ENCODE peak calls at places on chromosome 12, in five cellular contexts. One of them, this sample, is unnamed.
A peak's percentile ranks its signal among the peaks of the same experiment; 100 is the strongest.

GRCh38 chr12:42706331-42706730 is 116.8 kb upstream of the PRICKLE1 start:
- DNase-seq in heart right ventricle: no peak
- DNase-seq in transverse colon: no peak
- DNase-seq in A549: no peak
- DNase-seq in right atrium auricular region: no peak
- DNase-seq in this sample: no peak

GRCh38 chr12:121279507-121279915 is 17.0 kb downstream of the CAMKK2 start:
- DNase-seq in heart right ventricle: peak; percentile 53
- DNase-seq in transverse colon: peak; percentile 23
- DNase-seq in A549: no peak
- DNase-seq in right atrium auricular region: no peak
- DNase-seq in this sample: peak; percentile 43

GRCh38 chr12:103799504-103800251 is 41.4 kb downstream of the NT5DC3 start:
- DNase-seq in heart right ventricle: no peak
- DNase-seq in transverse colon: peak; percentile 20
- DNase-seq in A549: peak; percentile 70
- DNase-seq in right atrium auricular region: no peak
- DNase-seq in this sample: no peak

GRCh38 chr12:94098466-94098865 is 49.9 kb upstream of the PLXNC1 start:
- DNase-seq in heart right ventricle: no peak
- DNase-seq in transverse colon: no peak
- DNase-seq in A549: no peak
- DNase-seq in right atrium auricular region: no peak
- DNase-seq in this sample: no peak

GRCh38 chr12:42611571-42612257 is 22.2 kb upstream of the PRICKLE1 start:
- DNase-seq in heart right ventricle: no peak
- DNase-seq in transverse colon: no peak
- DNase-seq in A549: no peak
- DNase-seq in right atrium auricular region: no peak
- DNase-seq in this sample: no peak

GRCh38 chr12:32365473-32366064 is 33.8 kb upstream of the FGD4 start:
- DNase-seq in heart right ventricle: peak; percentile 57
- DNase-seq in transverse colon: peak; percentile 60
- DNase-seq in A549: peak; percentile 81
- DNase-seq in right atrium auricular region: no peak
- DNase-seq in this sample: peak; percentile 63

GRCh38 chr12:2752676-2753371 is 41.9 kb upstream of the FKBP4 start:
- DNase-seq in heart right ventricle: peak; percentile 82
- DNase-seq in transverse colon: peak; percentile 74
- DNase-seq in A549: peak; percentile 49
- DNase-seq in right atrium auricular region: peak; percentile 56
- DNase-seq in this sample: peak; percentile 19

GRCh38 chr12:92496790-92497189 is 206.0 kb upstream of the PLEKHG7 start:
- DNase-seq in heart right ventricle: no peak
- DNase-seq in transverse colon: no peak
- DNase-seq in A549: no peak
- DNase-seq in right atrium auricular region: no peak
- DNase-seq in this sample: no peak

GRCh38 chr12:5520037-5520436 is 88.1 kb downstream of the NTF3 start:
- DNase-seq in heart right ventricle: no peak
- DNase-seq in transverse colon: no peak
- DNase-seq in A549: no peak
- DNase-seq in right atrium auricular region: no peak
- DNase-seq in this sample: no peak

GRCh38 chr12:100229876-100230275 is 29.3 kb downstream of the ACTR6 start:
- DNase-seq in heart right ventricle: no peak
- DNase-seq in transverse colon: no peak
- DNase-seq in A549: no peak
- DNase-seq in right atrium auricular region: no peak
- DNase-seq in this sample: no peak

GRCh38 chr12:84034891-84035290 is 877.7 kb downstream of the SLC6A15 start:
- DNase-seq in heart right ventricle: no peak
- DNase-seq in transverse colon: no peak
- DNase-seq in A549: no peak
- DNase-seq in right atrium auricular region: no peak
- DNase-seq in this sample: no peak

GRCh38 chr12:62468935-62469334 is 2.3 kb downstream of the MON2 start:
- DNase-seq in heart right ventricle: no peak
- DNase-seq in transverse colon: no peak
- DNase-seq in A549: no peak
- DNase-seq in right atrium auricular region: no peak
- DNase-seq in this sample: no peak

GRCh38 chr12:98618952-98619351 is 25.5 kb downstream of the SLC25A3 start:
- DNase-seq in heart right ventricle: no peak
- DNase-seq in transverse colon: no peak
- DNase-seq in A549: no peak
- DNase-seq in right atrium auricular region: no peak
- DNase-seq in this sample: no peak

GRCh38 chr12:2168808-2169207 is 116.0 kb downstream of the CACNA1C start:
- DNase-seq in heart right ventricle: no peak
- DNase-seq in transverse colon: peak; percentile 84
- DNase-seq in A549: peak; percentile 42
- DNase-seq in right atrium auricular region: no peak
- DNase-seq in this sample: no peak

GRCh38 chr12:74539765-74540526 is 2.3 kb downstream of the ATXN7L3B start:
- DNase-seq in heart right ventricle: no peak
- DNase-seq in transverse colon: no peak
- DNase-seq in A549: no peak
- DNase-seq in right atrium auricular region: no peak
- DNase-seq in this sample: no peak

GRCh38 chr12:116324684-116325664 is 47.5 kb upstream of the MED13L start:
- DNase-seq in heart right ventricle: no peak
- DNase-seq in transverse colon: no peak
- DNase-seq in A549: no peak
- DNase-seq in right atrium auricular region: no peak
- DNase-seq in this sample: no peak

GRCh38 chr12:129589503-129589902 is 314.3 kb downstream of the TMEM132D start:
- DNase-seq in heart right ventricle: no peak
- DNase-seq in transverse colon: no peak
- DNase-seq in A549: no peak
- DNase-seq in right atrium auricular region: no peak
- DNase-seq in this sample: no peak

GRCh38 chr12:46964496-46965098 is 114.8 kb upstream of the PCED1B start:
- DNase-seq in heart right ventricle: no peak
- DNase-seq in transverse colon: no peak
- DNase-seq in A549: peak; percentile 18
- DNase-seq in right atrium auricular region: no peak
- DNase-seq in this sample: no peak

GRCh38 chr12:48216785-48217184 is 13.7 kb upstream of the OR10AD1 start:
- DNase-seq in heart right ventricle: no peak
- DNase-seq in transverse colon: no peak
- DNase-seq in A549: no peak
- DNase-seq in right atrium auricular region: no peak
- DNase-seq in this sample: no peak

GRCh38 chr12:132711169-132711843 is 664 bp downstream of the PGAM5 start:
- DNase-seq in heart right ventricle: no peak
- DNase-seq in transverse colon: peak; percentile 33
- DNase-seq in A549: no peak
- DNase-seq in right atrium auricular region: no peak
- DNase-seq in this sample: no peak

GRCh38 chr12:96036765-96037455 is 1.5 kb upstream of the LTA4H start:
- DNase-seq in heart right ventricle: no peak
- DNase-seq in transverse colon: no peak
- DNase-seq in A549: no peak
- DNase-seq in right atrium auricular region: no peak
- DNase-seq in this sample: no peak

GRCh38 chr12:117273091-117273490 is 82.8 kb upstream of the FBXO21 start:
- DNase-seq in heart right ventricle: peak; percentile 20
- DNase-seq in transverse colon: no peak
- DNase-seq in A549: no peak
- DNase-seq in right atrium auricular region: no peak
- DNase-seq in this sample: no peak

GRCh38 chr12:19894049-19894448 is 454.8 kb downstream of the AEBP2 start:
- DNase-seq in heart right ventricle: no peak
- DNase-seq in transverse colon: no peak
- DNase-seq in A549: no peak
- DNase-seq in right atrium auricular region: no peak
- DNase-seq in this sample: no peak

GRCh38 chr12:38921025-38921677 is 15.8 kb upstream of the CPNE8 start:
- DNase-seq in heart right ventricle: peak; percentile 29
- DNase-seq in transverse colon: peak; percentile 56
- DNase-seq in A549: peak; percentile 83
- DNase-seq in right atrium auricular region: no peak
- DNase-seq in this sample: peak; percentile 18

GRCh38 chr12:114241973-114242434 is 163.9 kb downstream of the TBX5 start:
- DNase-seq in heart right ventricle: no peak
- DNase-seq in transverse colon: no peak
- DNase-seq in A549: peak; percentile 85
- DNase-seq in right atrium auricular region: no peak
- DNase-seq in this sample: no peak

GRCh38 chr12:116320839-116321238 is 43.3 kb upstream of the MED13L start:
- DNase-seq in heart right ventricle: peak; percentile 28
- DNase-seq in transverse colon: no peak
- DNase-seq in A549: no peak
- DNase-seq in right atrium auricular region: no peak
- DNase-seq in this sample: no peak

GRCh38 chr12:75979181-75979580 is 52.4 kb downstream of the PHLDA1 start:
- DNase-seq in heart right ventricle: no peak
- DNase-seq in transverse colon: no peak
- DNase-seq in A549: peak; percentile 64
- DNase-seq in right atrium auricular region: no peak
- DNase-seq in this sample: no peak

GRCh38 chr12:92574046-92574783 is 128.6 kb upstream of the PLEKHG7 start:
- DNase-seq in heart right ventricle: no peak
- DNase-seq in transverse colon: no peak
- DNase-seq in A549: peak; percentile 64
- DNase-seq in right atrium auricular region: no peak
- DNase-seq in this sample: no peak

GRCh38 chr12:60265741-60266140 is 669.9 kb downstream of the SLC16A7 start:
- DNase-seq in heart right ventricle: no peak
- DNase-seq in transverse colon: no peak
- DNase-seq in A549: peak; percentile 51
- DNase-seq in right atrium auricular region: no peak
- DNase-seq in this sample: no peak

GRCh38 chr12:79706676-79707075 is 15.9 kb upstream of the PAWR start:
- DNase-seq in heart right ventricle: no peak
- DNase-seq in transverse colon: no peak
- DNase-seq in A549: no peak
- DNase-seq in right atrium auricular region: no peak
- DNase-seq in this sample: no peak

GRCh38 chr12:91355150-91356006 is 172.8 kb upstream of the DCN start:
- DNase-seq in heart right ventricle: peak; percentile 62
- DNase-seq in transverse colon: peak; percentile 73
- DNase-seq in A549: peak; percentile 71
- DNase-seq in right atrium auricular region: peak; percentile 86
- DNase-seq in this sample: peak; percentile 63

GRCh38 chr12:132143328-132144071 is 619 bp downstream of the DDX51 start:
- DNase-seq in heart right ventricle: no peak
- DNase-seq in transverse colon: no peak
- DNase-seq in A549: no peak
- DNase-seq in right atrium auricular region: no peak
- DNase-seq in this sample: peak; percentile 9

GRCh38 chr12:74515849-74516248 is 21.8 kb upstream of the ATXN7L3B start:
- DNase-seq in heart right ventricle: no peak
- DNase-seq in transverse colon: no peak
- DNase-seq in A549: no peak
- DNase-seq in right atrium auricular region: no peak
- DNase-seq in this sample: no peak

GRCh38 chr12:110600254-110600653 is 13.7 kb upstream of the TCTN1 start:
- DNase-seq in heart right ventricle: no peak
- DNase-seq in transverse colon: no peak
- DNase-seq in A549: peak; percentile 77
- DNase-seq in right atrium auricular region: no peak
- DNase-seq in this sample: no peak

GRCh38 chr12:71938728-71939385 is at the start of gene TPH2:
- DNase-seq in heart right ventricle: peak; percentile 36
- DNase-seq in transverse colon: peak; percentile 9
- DNase-seq in A549: peak; percentile 61
- DNase-seq in right atrium auricular region: no peak
- DNase-seq in this sample: no peak
- TF ChIP-seq CTCF in heart right ventricle: peak; percentile 53
- TF ChIP-seq CTCF in transverse colon: peak; percentile 12
- TF ChIP-seq CTCF in A549: peak; percentile 30
- TF ChIP-seq CTCF in right atrium auricular region: peak; percentile 51
- TF ChIP-seq CTCF in this sample: no peak

GRCh38 chr12:25052191-25053020 is 103.5 kb upstream of the BCAT1 start:
- DNase-seq in heart right ventricle: peak; percentile 15
- DNase-seq in transverse colon: peak; percentile 31
- DNase-seq in A549: no peak
- DNase-seq in right atrium auricular region: no peak
- DNase-seq in this sample: no peak

GRCh38 chr12:25053021-25053271 is 104.0 kb upstream of the BCAT1 start:
- DNase-seq in heart right ventricle: no peak
- DNase-seq in transverse colon: no peak
- DNase-seq in A549: no peak
- DNase-seq in right atrium auricular region: no peak
- DNase-seq in this sample: no peak

GRCh38 chr12:25051171-25051570 is 102.3 kb upstream of the BCAT1 start:
- DNase-seq in heart right ventricle: no peak
- DNase-seq in transverse colon: no peak
- DNase-seq in A549: no peak
- DNase-seq in right atrium auricular region: no peak
- DNase-seq in this sample: no peak

GRCh38 chr12:25054076-25054782 is 105.3 kb upstream of the BCAT1 start:
- DNase-seq in heart right ventricle: no peak
- DNase-seq in transverse colon: no peak
- DNase-seq in A549: peak; percentile 6
- DNase-seq in right atrium auricular region: no peak
- DNase-seq in this sample: no peak

GRCh38 chr12:25051583-25052190 is 102.8 kb upstream of the BCAT1 start:
- DNase-seq in heart right ventricle: no peak
- DNase-seq in transverse colon: peak; percentile 23
- DNase-seq in A549: no peak
- DNase-seq in right atrium auricular region: no peak
- DNase-seq in this sample: no peak
- H3K4me3 ChIP-seq in heart right ventricle: peak overlapping the region; percentile 43
- H3K4me3 ChIP-seq in transverse colon: no peak overlapping the region
- H3K4me3 ChIP-seq in A549: no peak overlapping the region
- H3K4me3 ChIP-seq in right atrium auricular region: peak overlapping the region; percentile 37
- H3K4me3 ChIP-seq in this sample: peak overlapping the region; percentile 46

DNA sequence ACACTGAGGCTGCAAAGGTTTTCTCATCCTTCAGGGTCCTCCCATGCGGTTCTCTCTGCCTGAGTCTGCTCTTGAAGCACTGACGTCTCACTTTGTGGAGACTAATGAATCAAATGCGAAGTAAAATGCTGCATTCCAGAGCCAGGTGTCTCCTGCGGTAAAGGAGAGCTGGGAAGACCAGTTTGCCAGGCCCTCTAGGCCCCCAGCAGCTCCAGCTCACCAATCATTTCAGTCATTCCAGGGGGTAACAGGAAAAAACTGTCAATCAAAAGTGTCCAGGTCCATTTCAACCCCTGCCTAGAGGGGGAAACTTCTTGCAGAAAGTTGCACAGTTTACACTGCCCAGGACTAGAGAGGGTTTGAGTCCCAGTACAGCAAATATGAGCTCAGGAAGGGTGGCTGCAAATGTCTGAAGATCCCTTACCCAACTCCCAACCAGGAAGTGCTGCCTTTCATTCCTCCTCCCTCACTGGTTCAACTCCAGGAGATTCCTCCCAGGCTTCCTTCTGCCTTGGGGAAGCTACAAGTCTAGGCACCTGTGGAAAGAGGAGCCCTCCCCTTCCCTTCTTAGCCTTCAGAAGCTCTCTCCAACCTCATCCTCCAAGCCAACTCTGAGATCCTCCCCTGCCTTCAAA is 2.7 kb upstream of the NXPH4 start:
- DNase-seq in heart right ventricle: no peak
- DNase-seq in transverse colon: no peak
- DNase-seq in A549: no peak
- DNase-seq in right atrium auricular region: no peak
- DNase-seq in this sample: no peak
- TF ChIP-seq CTCF in heart right ventricle: no peak
- TF ChIP-seq CTCF in transverse colon: no peak
- TF ChIP-seq CTCF in A549: no peak
- TF ChIP-seq CTCF in right atrium auricular region: no peak
- TF ChIP-seq CTCF in this sample: no peak

GRCh38 chr12:50218386-50218785 is 51.2 kb upstream of the CERS5 start:
- DNase-seq in heart right ventricle: no peak
- DNase-seq in transverse colon: no peak
- DNase-seq in A549: peak; percentile 82
- DNase-seq in right atrium auricular region: no peak
- DNase-seq in this sample: no peak
- H3K4me3 ChIP-seq in heart right ventricle: no peak overlapping the region
- H3K4me3 ChIP-seq in transverse colon: no peak overlapping the region
- H3K4me3 ChIP-seq in A549: no peak overlapping the region
- H3K4me3 ChIP-seq in right atrium auricular region: no peak overlapping the region
- H3K4me3 ChIP-seq in this sample: no peak overlapping the region

This sample was measured in tibial nerve.